ENCODE peak calls at places on chromosomes 2 and 18, in six cellular contexts. R, Z, G, E, I and D are unnamed samples.

GRCh38 chr2:106996136-106996769 is 110.3 kb upstream of the ST6GAL2 start:
- DNase-seq in R (no peak), Z (no peak), G (peak; percentile 33), E (no peak), I (no peak), D (no peak)

GRCh38 chr2:195659114-195659513 is 2.1 kb downstream of the SLC39A10 start:
- DNase-seq in R (no peak), Z (no peak), G (no peak), E (no peak), I (peak; percentile 40), D (no peak)

GRCh38 chr2:145652992-145653545 is 1133.2 kb upstream of the ZEB2 start:
- DNase-seq in R (no peak), Z (peak; percentile 98), G (no peak), E (peak; percentile 68), I (no peak), D (peak; percentile 0)

GRCh38 chr2:161436411-161436810 is 20.3 kb downstream of the TBR1 start:
- DNase-seq in R (no peak), Z (peak; percentile 80), G (no peak), E (peak; percentile 68), I (no peak), D (no peak)

GRCh38 chr2:239830066-239830717 is 194.9 kb downstream of the NDUFA10 start:
- DNase-seq in R (no peak), Z (no peak), G (no peak), E (no peak), I (no peak), D (no peak)

GRCh38 chr2:18159899-18160298 is 281.4 kb downstream of the KCNS3 start:
- DNase-seq in R (no peak), Z (no peak), G (no peak), E (no peak), I (no peak), D (no peak)

GRCh38 chr2:113158884-113159553 is 14.8 kb upstream of the PSD4 start:
- DNase-seq in R (no peak), Z (no peak), G (no peak), E (no peak), I (no peak), D (no peak)

GRCh38 chr2:169877406-169877805 is 50.2 kb downstream of the UBR3 start:
- DNase-seq in R (no peak), Z (peak; percentile 46), G (peak; percentile 3), E (no peak), I (peak; percentile 8), D (no peak)

GRCh38 chr18:2686349-2686968 is 30.9 kb downstream of the SMCHD1 start:
- DNase-seq in R (no peak), Z (peak; percentile 27), G (no peak), E (no peak), I (peak; percentile 13), D (no peak)

GRCh38 chr2:217247511-217247910 is 387.6 kb upstream of the TNP1 start:
- DNase-seq in R (no peak), Z (no peak), G (no peak), E (no peak), I (no peak), D (no peak)

GRCh38 chr18:46705521-46705920 is 48.5 kb upstream of the LOXHD1 start:
- DNase-seq in R (no peak), Z (no peak), G (no peak), E (no peak), I (no peak), D (no peak)

GRCh38 chr2:237097911-237098702 is 12.4 kb downstream of the COPS8 start:
- DNase-seq in R (no peak), Z (peak; percentile 98), G (no peak), E (peak; percentile 57), I (no peak), D (no peak)

GRCh38 chr18:29430416-29430815 is 1253.5 kb upstream of the CDH2 start:
- DNase-seq in R (no peak), Z (peak; percentile 34), G (no peak), E (no peak), I (no peak), D (no peak)

GRCh38 chr18:6741290-6741689 is 11.8 kb downstream of the ARHGAP28 start:
- DNase-seq in R (no peak), Z (peak; percentile 94), G (no peak), E (peak; percentile 79), I (no peak), D (no peak)

GRCh38 chr2:86416126-86416525 is 25.0 kb upstream of the KDM3A start:
- DNase-seq in R (no peak), Z (no peak), G (no peak), E (no peak), I (no peak), D (no peak)

GRCh38 chr18:70848329-70848728 is 559.5 kb downstream of the SOCS6 start:
- DNase-seq in R (no peak), Z (no peak), G (no peak), E (no peak), I (no peak), D (no peak)

GRCh38 chr2:37676274-37676673 is 4.8 kb upstream of the CDC42EP3 start:
- DNase-seq in R (no peak), Z (peak; percentile 60), G (no peak), E (no peak), I (no peak), D (peak; percentile 70)

GRCh38 chr18:21682276-21683051 is 22.1 kb downstream of the ABHD3 start:
- DNase-seq in R (peak; percentile 1), Z (peak; percentile 94), G (no peak), E (peak; percentile 59), I (peak; percentile 82), D (no peak)

GRCh38 chr2:231685349-231686191 is 22.8 kb upstream of the PTMA start:
- DNase-seq in R (peak; percentile 76), Z (no peak), G (peak; percentile 19), E (no peak), I (no peak), D (no peak)

GRCh38 chr2:9206991-9207640 is 504 bp downstream of the ASAP2 start:
- DNase-seq in R (no peak), Z (no peak), G (no peak), E (no peak), I (peak; percentile 11), D (no peak)

GRCh38 chr2:96306370-96306769 is 1.0 kb upstream of the SNRNP200 start:
- DNase-seq in R (no peak), Z (no peak), G (no peak), E (no peak), I (no peak), D (no peak)

GRCh38 chr2:228847684-228848083 is 423.4 kb downstream of the PID1 start:
- DNase-seq in R (no peak), Z (no peak), G (no peak), E (no peak), I (no peak), D (no peak)

GRCh38 chr2:148375214-148375613 is 269.3 kb upstream of the EPC2 start:
- DNase-seq in R (no peak), Z (peak; percentile 51), G (no peak), E (no peak), I (no peak), D (no peak)